ENCODE peak calls at places on chromosomes 13 and 19, in four cellular contexts. I, G, U and Q are unnamed samples.

GRCh38 chr13:51769455-51770127 is 34.4 kb downstream of the DHRS12 start:
- DNase-seq in I (no peak), G (no peak), U (peak), Q (no peak)

GRCh38 chr13:73677041-73677589 is 457.1 kb downstream of the KLF12 start:
- DNase-seq in I (no peak), G (no peak), U (peak), Q (no peak)

GRCh38 chr13:96994030-96994848 is at the start of gene OXGR1:
- DNase-seq in I (peak), G (peak), U (no peak), Q (no peak)

GRCh38 chr13:37382156-37382555 is 216.4 kb downstream of the POSTN start:
- DNase-seq in I (no peak), G (no peak), U (no peak), Q (no peak)

GRCh38 chr19:3513198-3514140 is 7.4 kb downstream of the FZR1 start:
- DNase-seq in I (no peak), G (no peak), U (peak), Q (no peak)

GRCh38 chr19:13902993-13903555 is 2.8 kb downstream of the BRME1 start:
- DNase-seq in I (peak), G (no peak), U (peak), Q (no peak)

GRCh38 chr19:49403404-49404187 is 15.5 kb downstream of the KASH5 start:
- DNase-seq in I (no peak), G (peak), U (no peak), Q (no peak)

GRCh38 chr19:51108066-51108804 is at the start of gene CTU1:
- DNase-seq in I (peak), G (peak), U (peak), Q (peak)

GRCh38 chr13:52846567-52847321 is 1.7 kb downstream of the PCDH8 start:
- DNase-seq in I (no peak), G (peak), U (no peak), Q (no peak)

GRCh38 chr19:42345191-42345812 is 19.9 kb downstream of the MEGF8 start:
- DNase-seq in I (no peak), G (no peak), U (peak), Q (no peak)

GRCh38 chr19:55617426-55617825 is 6.9 kb downstream of the ZNF784 start:
- DNase-seq in I (no peak), G (no peak), U (no peak), Q (no peak)

GRCh38 chr13:108155185-108156106 is 59.9 kb downstream of the LIG4 start:
- DNase-seq in I (peak), G (peak), U (peak), Q (peak)

GRCh38 chr19:29002336-29002735 is 210.6 kb downstream of the UQCRFS1 start:
- DNase-seq in I (no peak), G (no peak), U (no peak), Q (no peak)

GRCh38 chr19:23983406-23983805 is 68.7 kb downstream of the ZNF726 start:
- DNase-seq in I (no peak), G (no peak), U (no peak), Q (no peak)

GRCh38 chr19:45501730-45502014 is 3.4 kb downstream of the PPM1N start:
- DNase-seq in I (no peak), G (no peak), U (no peak), Q (no peak)

GRCh38 chr13:19181021-19181620 is 503 bp downstream of the TUBA3C start:
- DNase-seq in I (no peak), G (peak), U (no peak), Q (no peak)

GRCh38 chr13:24176351-24177101 is 16.0 kb downstream of the SPATA13 start:
- DNase-seq in I (no peak), G (no peak), U (no peak), Q (no peak)

GRCh38 chr19:5316138-5316537 is 24.5 kb downstream of the PTPRS start:
- DNase-seq in I (no peak), G (no peak), U (no peak), Q (no peak)

GRCh38 chr19:11986754-11987153 is 21.9 kb downstream of the ZNF763 start:
- DNase-seq in I (no peak), G (no peak), U (no peak), Q (no peak)

GRCh38 chr19:11984986-11985385 is 20.1 kb downstream of the ZNF763 start:
- DNase-seq in I (peak), G (no peak), U (no peak), Q (no peak)

GRCh38 chr19:11987405-11988231 is 22.8 kb downstream of the ZNF763 start:
- DNase-seq in I (peak), G (peak), U (peak), Q (peak)

GRCh38 chr19:11989112-11989456 is 24.2 kb downstream of the ZNF763 start:
- DNase-seq in I (no peak), G (no peak), U (no peak), Q (no peak)
- TF ChIP-seq CTCF in I (no peak), G (no peak), U (no peak), Q (peak)

DNA sequence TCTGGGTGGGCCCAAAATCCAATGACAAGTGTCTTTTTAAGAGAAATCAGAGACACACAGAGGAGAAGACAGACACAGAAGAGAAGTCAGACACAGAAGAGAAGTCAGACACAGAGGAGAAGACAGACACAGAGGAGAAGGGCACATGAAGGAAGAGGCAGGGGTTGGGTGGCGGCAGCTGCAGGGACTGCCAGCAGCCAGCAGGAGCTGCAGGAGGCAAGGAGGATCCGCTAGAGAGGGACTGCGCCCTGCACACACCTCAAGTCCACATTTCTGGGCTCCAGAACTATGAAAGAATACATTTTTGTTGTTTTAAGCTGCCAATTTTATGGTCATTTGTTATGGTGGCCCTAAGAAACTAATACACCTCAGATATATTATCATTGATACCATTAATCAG is 140.6 kb downstream of the ZIC5 start:
- DNase-seq in I (no peak), G (no peak), U (no peak), Q (no peak)
- TF ChIP-seq CTCF in I (no peak), G (no peak), U (no peak), Q (no peak)

GRCh38 chr13:62119739-62120700 is 704.4 kb upstream of the PCDH20 start:
- DNase-seq in I (no peak), G (no peak), U (peak), Q (no peak)
- TF ChIP-seq CTCF in I (peak), G (peak), U (peak), Q (no peak)

DNA sequence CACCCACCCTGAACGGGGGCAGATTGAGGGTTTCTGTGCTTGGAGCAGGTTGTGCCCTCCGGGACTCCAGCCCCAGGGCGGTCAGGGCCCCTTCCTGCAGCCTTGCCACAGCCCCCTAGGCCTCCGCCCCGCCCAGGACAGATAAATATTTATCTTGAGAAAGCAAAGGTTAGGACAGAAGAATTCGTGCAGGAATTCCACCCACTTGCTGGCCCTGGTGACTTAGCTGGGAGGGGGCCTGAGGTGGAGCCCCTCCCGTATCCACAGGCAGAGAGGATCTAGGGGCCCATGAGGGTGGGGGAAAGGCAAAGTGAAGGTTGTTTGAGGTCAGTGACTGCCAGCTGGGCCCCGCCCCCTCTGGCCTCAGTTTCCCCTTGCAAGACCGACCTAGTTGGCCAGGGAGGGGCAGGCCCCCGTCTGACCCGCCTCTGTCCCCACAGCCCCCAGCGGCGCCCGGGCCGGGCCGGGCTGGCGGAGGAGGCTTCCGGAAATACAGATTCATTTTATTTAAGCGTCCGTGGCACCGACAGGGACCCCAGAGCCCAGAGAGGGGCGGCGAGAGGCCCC is 5.2 kb downstream of the MIDN start:
- DNase-seq in I (no peak), G (no peak), U (no peak), Q (no peak)
- TF ChIP-seq CTCF in I (no peak), G (no peak), U (no peak), Q (no peak)